ENCODE peak calls at places on chromosomes 3 and 15, in six cellular contexts. M is stimulated activated CD4-positive, alpha-beta T cell treated with anti-CD3 and anti-CD28 coated beads, Interleukin-2, amount 100 ng/mL, for 48 hours; L is MCF 10A; S is mammary epithelial cell; J is skeletal muscle cell; R is bronchial epithelial cell. V is an unnamed sample.

GRCh38 chr3:193734737-193735366 is 141.8 kb downstream of the OPA1 start:
- DNase-seq in M (no peak), L (no peak), S (no peak), J (no peak), R (no peak), V (no peak)

GRCh38 chr15:68623301-68623892 is 44.6 kb downstream of the CORO2B start:
- DNase-seq in M (no peak), L (no peak), S (no peak), J (no peak), R (no peak), V (no peak)

GRCh38 chr15:98420837-98421236 is 227.5 kb upstream of the IGF1R start:
- DNase-seq in M (no peak), L (no peak), S (no peak), J (no peak), R (no peak), V (no peak)

GRCh38 chr15:70762469-70763119 is 764 bp downstream of the UACA start:
- DNase-seq in M (peak), L (peak), S (peak), J (no peak), R (peak), V (no peak)

GRCh38 chr3:123584284-123584987 is 417 bp downstream of the HACD2 start:
- DNase-seq in M (peak), L (peak), S (peak), J (no peak), R (no peak), V (no peak)

GRCh38 chr3:53067571-53067970 is 21.7 kb upstream of the SFMBT1 start:
- DNase-seq in M (no peak), L (no peak), S (no peak), J (no peak), R (no peak), V (no peak)

GRCh38 chr3:45486136-45486535 is 97.8 kb downstream of the LARS2 start:
- DNase-seq in M (no peak), L (peak), S (peak), J (peak), R (no peak), V (no peak)

GRCh38 chr3:22951910-22952309 is 251.2 kb upstream of the UBE2E2 start:
- DNase-seq in M (no peak), L (no peak), S (no peak), J (no peak), R (no peak), V (no peak)

GRCh38 chr3:17065315-17065714 is 180.6 kb downstream of the PLCL2 start:
- DNase-seq in M (no peak), L (no peak), S (no peak), J (no peak), R (no peak), V (no peak)

GRCh38 chr15:91961357-91961756 is 107.8 kb downstream of the SLCO3A1 start:
- DNase-seq in M (no peak), L (no peak), S (peak), J (no peak), R (peak), V (no peak)

GRCh38 chr15:63370764-63371163 is 10.9 kb downstream of the CA12 start:
- DNase-seq in M (no peak), L (no peak), S (no peak), J (no peak), R (no peak), V (no peak)

V was measured in AG04450.